ENCODE peak calls at places on chromosomes 5 and 9, in seven cellular contexts. N is WERI-Rb-1, U is bronchial epithelial cell, Z is coronary artery, F is sigmoid colon, O is nephron progenitor cell, K is psoas muscle. C is an unnamed sample.
A peak's percentile ranks its signal among the peaks of the same experiment; 100 is the strongest.

GRCh38 chr5:88659529-88660325 is 223.3 kb downstream of the MEF2C start:
- DNase-seq in N (peak; percentile 78), U (no peak), Z (no peak), F (no peak), O (no peak), K (no peak), C (peak; percentile 38)

GRCh38 chr5:96922452-96923244 is 13.2 kb upstream of the LNPEP start:
- DNase-seq in N (no peak), U (no peak), Z (no peak), F (no peak), O (no peak), K (no peak), C (no peak)

GRCh38 chr5:84433461-84433860 is 48.8 kb upstream of the EDIL3 start:
- DNase-seq in N (no peak), U (no peak), Z (no peak), F (no peak), O (no peak), K (no peak), C (no peak)

GRCh38 chr5:36885566-36886485 is 9.3 kb downstream of the NIPBL start:
- DNase-seq in N (no peak), U (no peak), Z (no peak), F (peak; percentile 60), O (no peak), K (no peak), C (no peak)

GRCh38 chr5:42720242-42720641 is 36.4 kb upstream of the CCDC152 start:
- DNase-seq in N (no peak), U (no peak), Z (no peak), F (no peak), O (no peak), K (no peak), C (no peak)

GRCh38 chr5:128613111-128613510 is 75.1 kb upstream of the FBN2 start:
- DNase-seq in N (no peak), U (peak; percentile 16), Z (no peak), F (no peak), O (no peak), K (no peak), C (no peak)

GRCh38 chr9:86557063-86557766 is 203.0 kb upstream of the TUT7 start:
- DNase-seq in N (no peak), U (peak; percentile 83), Z (no peak), F (peak; percentile 81), O (no peak), K (peak; percentile 53), C (no peak)

GRCh38 chr9:93303806-93304573 is 120.1 kb downstream of the WNK2 start:
- DNase-seq in N (no peak), U (no peak), Z (peak; percentile 49), F (peak; percentile 44), O (no peak), K (peak; percentile 2), C (no peak)

GRCh38 chr5:133831506-133832224 is 136.8 kb downstream of the C5orf15 start:
- DNase-seq in N (no peak), U (peak; percentile 74), Z (no peak), F (no peak), O (no peak), K (no peak), C (no peak)

GRCh38 chr5:491119-491855 is 33.0 kb downstream of the SLC9A3 start:
- DNase-seq in N (no peak), U (no peak), Z (no peak), F (no peak), O (peak; percentile 24), K (no peak), C (no peak)

GRCh38 chr5:149442563-149443182 is 63.6 kb upstream of the IL17B start:
- DNase-seq in N (peak; percentile 83), U (peak; percentile 72), Z (no peak), F (peak; percentile 90), O (peak; percentile 96), K (peak; percentile 82), C (peak; percentile 97)

GRCh38 chr5:173020154-173020581 is 36.0 kb upstream of the CREBRF start:
- DNase-seq in N (no peak), U (no peak), Z (no peak), F (no peak), O (no peak), K (no peak), C (no peak)

GRCh38 chr5:172793577-172794488 is 22.8 kb upstream of the DUSP1 start:
- DNase-seq in N (no peak), U (peak; percentile 36), Z (no peak), F (peak; percentile 64), O (no peak), K (no peak), C (no peak)

GRCh38 chr9:70406446-70406862 is 8.0 kb downstream of the KLF9 start:
- DNase-seq in N (no peak), U (no peak), Z (no peak), F (peak; percentile 67), O (peak; percentile 47), K (no peak), C (no peak)

GRCh38 chr5:61279725-61280124 is 52.3 kb upstream of the ZSWIM6 start:
- DNase-seq in N (no peak), U (no peak), Z (no peak), F (no peak), O (no peak), K (no peak), C (no peak)

GRCh38 chr9:104682642-104683041 is 11.7 kb upstream of the OR13D1 start:
- DNase-seq in N (no peak), U (peak; percentile 62), Z (no peak), F (no peak), O (peak; percentile 4), K (no peak), C (no peak)

GRCh38 chr5:90170231-90170630 is 239.3 kb downstream of the CETN3 start:
- DNase-seq in N (no peak), U (no peak), Z (no peak), F (no peak), O (no peak), K (no peak), C (no peak)

GRCh38 chr5:179217956-179218355 is 127.3 kb downstream of the ADAMTS2 start:
- DNase-seq in N (no peak), U (no peak), Z (no peak), F (no peak), O (no peak), K (no peak), C (no peak)

GRCh38 chr5:169695025-169695625 is 58.0 kb downstream of the DOCK2 start:
- DNase-seq in N (no peak), U (no peak), Z (no peak), F (no peak), O (no peak), K (no peak), C (no peak)

GRCh38 chr5:115396079-115396478 is 99.6 kb upstream of the CCDC112 start:
- DNase-seq in N (no peak), U (no peak), Z (no peak), F (no peak), O (no peak), K (no peak), C (no peak)

GRCh38 chr5:180172447-180173197 is 36.4 kb downstream of the RASGEF1C start:
- DNase-seq in N (no peak), U (no peak), Z (no peak), F (peak; percentile 72), O (no peak), K (no peak), C (no peak)

GRCh38 chr5:40781843-40782409 is 16.2 kb downstream of the PRKAA1 start:
- DNase-seq in N (no peak), U (peak; percentile 4), Z (no peak), F (no peak), O (no peak), K (peak; percentile 25), C (no peak)

GRCh38 chr9:13719981-13720380 is 440.5 kb upstream of the MPDZ start:
- DNase-seq in N (no peak), U (peak; percentile 74), Z (no peak), F (no peak), O (no peak), K (no peak), C (no peak)

GRCh38 chr5:21817668-21818419 is 1035.3 kb downstream of the CDH12 start:
- DNase-seq in N (no peak), U (no peak), Z (no peak), F (no peak), O (no peak), K (no peak), C (no peak)
- TF ChIP-seq CTCF in N (no peak), U (no peak), Z (no peak), F (no peak), O (peak; percentile 41), K (peak; percentile 19), C (peak; percentile 85)

DNA sequence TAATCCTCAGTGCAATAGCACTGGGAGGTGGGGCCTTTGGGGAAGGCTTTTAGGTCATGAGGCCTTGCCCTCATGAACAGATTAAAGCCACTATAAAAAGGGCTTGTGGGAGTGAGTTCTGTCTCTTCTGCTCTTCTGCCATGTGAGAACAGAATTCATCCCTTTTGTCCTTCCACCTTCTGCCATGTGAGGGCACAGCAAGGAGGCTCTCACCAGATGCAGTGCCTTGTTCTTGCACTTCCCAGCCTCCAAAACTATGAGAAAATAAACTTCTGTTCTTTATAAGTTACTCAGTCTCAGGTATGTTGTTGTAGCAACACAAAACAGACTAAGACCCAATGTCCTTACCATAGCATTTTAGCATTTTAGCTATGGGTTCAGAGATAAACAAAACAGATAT is 81.7 kb upstream of the CPLX2 start:
- DNase-seq in N (peak; percentile 79), U (no peak), Z (no peak), F (no peak), O (no peak), K (no peak), C (no peak)
- TF ChIP-seq CTCF in N (peak; percentile 36), U (no peak), Z (no peak), F (no peak), O (no peak), K (no peak), C (no peak)

DNA sequence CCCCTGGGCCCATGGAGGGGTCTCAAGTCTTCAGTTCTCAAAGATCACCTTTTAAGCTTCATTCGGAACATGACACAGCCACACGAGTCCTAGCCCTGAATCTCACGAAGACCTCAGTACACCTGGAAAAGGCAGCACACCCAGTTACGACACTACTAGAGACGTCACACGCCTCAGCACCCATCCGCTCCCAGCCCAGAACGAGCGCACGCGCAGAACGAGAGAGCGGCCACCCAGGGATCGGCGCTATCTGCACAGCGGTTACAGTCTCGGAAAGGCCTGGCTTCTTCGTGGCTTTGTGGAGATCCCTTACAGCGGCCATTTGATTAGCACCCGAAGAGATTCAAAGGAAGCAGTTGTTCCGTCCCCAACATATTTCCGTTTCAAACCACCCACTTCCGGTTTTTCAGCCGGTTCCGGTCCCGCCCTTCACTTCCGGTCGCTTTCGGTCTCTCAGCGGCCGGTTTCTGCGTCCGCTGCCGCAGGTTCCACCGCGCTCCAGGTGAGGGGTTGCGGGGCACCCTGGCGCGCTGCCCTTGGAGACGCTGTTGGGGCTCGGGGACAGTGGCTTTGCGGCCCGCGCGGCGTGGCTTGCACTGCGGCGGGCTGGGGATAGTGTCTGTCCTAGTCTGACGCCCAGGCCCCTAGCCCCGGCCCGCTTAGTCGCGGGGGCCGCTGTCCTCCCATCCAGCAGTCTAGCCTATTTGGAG is at the start of gene UBLCP1:
- DNase-seq in N (peak; percentile 81), U (peak; percentile 87), Z (peak; percentile 87), F (peak; percentile 89), O (peak; percentile 78), K (peak; percentile 83), C (peak; percentile 68)
- TF ChIP-seq CTCF in N (no peak), U (no peak), Z (no peak), F (no peak), O (no peak), K (no peak), C (no peak)

GRCh38 chr9:18688581-18688980 is 214.6 kb downstream of the ADAMTSL1 start:
- DNase-seq in N (no peak), U (peak; percentile 88), Z (no peak), F (no peak), O (no peak), K (no peak), C (no peak)
- TF ChIP-seq CTCF in N (no peak), U (no peak), Z (no peak), F (no peak), O (no peak), K (no peak), C (no peak)

C was measured in endothelial cell.